ENCODE peak calls at places on chromosomes 11 and 22, in seven cellular contexts. B is tibial nerve, W is upper lobe of left lung, P is GM12878, C is ovary, J is sigmoid colon, D is SK-N-SH. H is an unnamed sample. For H3K36me3, the result is how much of the 10 kb centered on the place peaks cover.

GRCh38 chr22:49951001-49951677 is 9.4 kb upstream of the PIM3 start:
- DNase-seq in C (no peak), W (peak), B (no peak), P (no peak), J (no peak), D (no peak), H (peak)

GRCh38 chr11:4480577-4481539 is 1.6 kb upstream of the OR52K1 start:
- DNase-seq in W (no peak), B (no peak), P (no peak), J (no peak), D (no peak), C (no peak), H (no peak)

GRCh38 chr11:90344546-90344945 is 121.7 kb upstream of the CHORDC1 start:
- DNase-seq in B (no peak), J (no peak), P (no peak), D (no peak), C (no peak), W (no peak), H (no peak)

GRCh38 chr22:21067901-21068680 is 22.3 kb downstream of the LRRC74B start:
- DNase-seq in J (no peak), P (no peak), C (no peak), D (no peak), W (no peak), B (no peak), H (no peak)

GRCh38 chr11:110087820-110088534 is 5.2 kb upstream of the ZC3H12C start:
- DNase-seq in C (no peak), B (no peak), W (peak), J (no peak), D (no peak), P (no peak), H (no peak)

GRCh38 chr22:50219800-50220602 is 19.2 kb downstream of the SELENOO start:
- DNase-seq in B (no peak), P (no peak), D (no peak), C (peak), J (no peak), W (peak), H (no peak)

GRCh38 chr11:76682681-76683080 is 12.1 kb upstream of the LRRC32 start:
- DNase-seq in C (no peak), D (no peak), J (no peak), P (no peak), W (no peak), B (no peak), H (no peak)

GRCh38 chr11:96259053-96259837 is 83.8 kb downstream of the MAML2 start:
- DNase-seq in D (no peak), J (no peak), B (no peak), W (no peak), P (no peak), C (no peak), H (no peak)

GRCh38 chr22:28710112-28710888 is 30.7 kb upstream of the TTC28 start:
- DNase-seq in P (no peak), B (no peak), D (peak), J (no peak), C (no peak), W (no peak), H (no peak)

GRCh38 chr11:128180446-128181089 is 406.8 kb downstream of the ETS1 start:
- DNase-seq in C (no peak), D (no peak), B (no peak), W (no peak), J (no peak), P (no peak), H (no peak)

GRCh38 chr11:61542661-61543060 is 34.1 kb downstream of the LRRC10B start:
- DNase-seq in J (no peak), C (no peak), D (peak), P (no peak), B (no peak), W (no peak), H (no peak)

GRCh38 chr11:129949976-129950318 is 52.7 kb downstream of the PRDM10 start:
- DNase-seq in D (no peak), J (no peak), C (no peak), B (no peak), W (no peak), P (no peak), H (no peak)

GRCh38 chr11:95505927-95506426 is 275.0 kb upstream of the SESN3 start:
- DNase-seq in D (no peak), C (no peak), P (no peak), J (no peak), W (no peak), B (no peak), H (no peak)

GRCh38 chr11:77322506-77322905 is 21.0 kb upstream of the GDPD4 start:
- DNase-seq in W (no peak), D (no peak), P (no peak), C (peak), B (no peak), J (no peak), H (no peak)

GRCh38 chr11:92050305-92050704 is 174.3 kb upstream of the FAT3 start:
- DNase-seq in W (no peak), D (no peak), B (no peak), P (no peak), J (no peak), C (no peak), H (no peak)

GRCh38 chr11:69362315-69362714 is 68.4 kb downstream of the MYEOV start:
- DNase-seq in B (no peak), W (no peak), D (no peak), C (no peak), J (no peak), P (no peak), H (peak)

GRCh38 chr22:35523167-35523928 is 17.3 kb upstream of the RASD2 start:
- DNase-seq in B (no peak), C (no peak), D (no peak), W (no peak), J (no peak), P (no peak), H (no peak)

GRCh38 chr22:20904008-20904979 is 12.9 kb upstream of the CRKL start:
- DNase-seq in B (peak), W (peak), C (peak), J (no peak), D (no peak), P (no peak), H (no peak)

GRCh38 chr11:105588001-105588400 is 21.9 kb upstream of the GRIA4 start:
- DNase-seq in C (no peak), J (no peak), P (no peak), W (no peak), B (no peak), D (no peak), H (no peak)

GRCh38 chr22:26732284-26732683 is 74.9 kb downstream of the MIAT start:
- DNase-seq in C (no peak), B (no peak), P (no peak), D (no peak), J (no peak), W (no peak), H (no peak)
- TF ChIP-seq EP300 in C (no peak), B (no peak), P (no peak), D (no peak), J (no peak), W (no peak), H (no peak)

DNA sequence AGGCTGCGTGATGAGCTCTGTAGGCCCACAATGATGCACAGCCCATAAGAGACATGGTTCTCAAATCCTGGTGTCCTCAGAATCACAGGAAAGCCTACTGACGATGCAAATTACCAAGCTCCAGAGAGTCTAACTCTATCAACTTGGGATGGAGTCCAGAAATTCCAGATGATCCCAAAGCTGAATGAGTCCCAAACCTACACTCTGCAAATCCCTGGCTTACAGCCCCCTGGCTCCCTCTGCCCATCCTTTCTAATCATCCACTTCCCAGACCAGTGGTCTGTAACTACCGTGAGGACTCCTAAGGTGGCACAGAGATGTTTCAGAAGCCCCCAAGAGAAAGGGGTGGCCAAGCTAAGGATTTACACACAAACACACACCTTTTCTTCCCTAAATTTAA is 13.5 kb downstream of the ARFGAP2 start:
- DNase-seq in J (no peak), B (no peak), C (no peak), W (no peak), D (no peak), P (no peak), H (no peak)
- H3K36me3 ChIP-seq in J (under half), B (under half), C (under half), W (under half), D (under half), P (under half), H (half or more)

GRCh38 chr11:118003021-118003423 is 16.8 kb downstream of the IL10RA start:
- DNase-seq in B (no peak), W (no peak), C (no peak), D (no peak), J (no peak), P (no peak), H (no peak)
- H3K27ac ChIP-seq in B (peak), W (peak), C (no peak), D (no peak), J (peak), P (peak), H (peak)

DNA sequence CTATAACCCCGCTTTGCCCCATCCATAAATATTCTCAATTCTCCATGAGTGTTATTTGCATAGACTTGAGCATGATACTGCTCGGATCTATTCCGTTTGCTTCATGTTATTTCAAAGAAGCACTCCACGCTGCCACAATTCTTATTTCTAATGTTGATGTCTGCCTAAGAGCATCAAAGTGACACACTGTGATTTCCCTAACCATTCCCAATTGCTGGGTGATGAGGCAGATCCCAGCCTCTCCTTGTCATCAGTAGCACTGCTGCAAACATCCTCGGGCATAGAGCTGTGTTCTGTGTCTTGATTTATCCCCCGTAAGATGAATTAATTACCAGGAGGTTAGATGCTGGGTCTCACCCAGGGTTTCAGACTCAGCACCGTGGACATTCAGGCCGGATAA is 178.3 kb upstream of the SEZ6L start:
- DNase-seq in D (no peak), C (no peak), P (no peak), B (no peak), J (no peak), W (no peak), H (no peak)
- TF ChIP-seq EP300 in D (no peak), C (no peak), P (no peak), B (no peak), J (no peak), W (no peak), H (no peak)

DNA sequence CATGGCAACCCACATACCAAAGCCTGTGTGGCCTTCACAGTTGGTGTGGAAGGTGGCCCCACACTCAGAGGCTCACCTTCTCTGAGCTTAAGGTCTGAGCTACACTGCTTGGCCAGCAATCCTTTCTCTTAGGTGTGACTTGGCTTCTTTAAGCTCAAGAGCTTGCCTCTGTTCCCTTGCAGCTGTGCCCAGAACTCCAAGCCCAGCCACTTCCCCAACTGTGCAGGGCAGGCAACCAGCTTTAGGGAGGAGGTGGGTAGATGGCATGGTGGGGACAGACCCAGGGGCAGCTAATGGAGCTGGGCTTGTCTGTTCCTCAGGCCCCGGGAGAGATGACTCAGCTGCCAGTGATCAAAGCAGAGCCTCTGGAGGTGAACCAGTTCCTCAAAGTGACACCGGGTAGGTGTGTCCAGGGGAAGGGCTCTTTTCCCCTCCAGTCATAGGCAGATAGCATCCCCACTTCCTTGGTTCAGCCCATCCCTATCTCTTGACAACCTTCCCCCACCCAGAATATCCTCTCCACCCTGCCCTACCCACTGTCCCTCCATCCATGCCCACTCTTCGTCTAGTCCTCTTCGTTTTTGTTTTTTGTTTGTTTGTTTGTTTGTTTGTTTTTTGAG is 32.3 kb downstream of the CREB3L1 start:
- DNase-seq in J (no peak), P (no peak), C (no peak), W (no peak), B (no peak), D (no peak), H (no peak)
- H3K36me3 ChIP-seq in J (under half), P (under half), C (under half), W (under half), B (under half), D (under half), H (under half)